ENCODE peak calls at places on chromosomes 16 and 17, in seven cellular contexts. L is mucosa of descending colon; M is erythroblast; S is stimulated activated CD8-positive, alpha-beta memory T cell treated with anti-CD3 and anti-CD28 coated beads, Interleukin-4, amount 100 ng/mL, for 1 hour; J is T-helper 1 cell; E is lower leg skin; K is LoVo. C is an unnamed sample.

GRCh38 chr17:40817103-40817682 is 5.2 kb downstream of the KRT10 start:
- DNase-seq in S (no peak), M (no peak), K (no peak), L (no peak), E (no peak), J (no peak), C (no peak)

GRCh38 chr17:81002409-81003361 is 11.0 kb downstream of the CHMP6 start:
- DNase-seq in M (peak), J (no peak), K (peak), E (peak), S (no peak), L (peak), C (peak)

GRCh38 chr17:3980381-3980975 is 16.2 kb upstream of the ATP2A3 start:
- DNase-seq in M (no peak), L (peak), E (no peak), K (no peak), J (no peak), S (no peak), C (no peak)

GRCh38 chr17:37608369-37609169 is 649 bp downstream of the SYNRG start:
- DNase-seq in M (peak), K (peak), S (no peak), E (peak), J (peak), L (no peak), C (no peak)

GRCh38 chr17:65956814-65957213 is 235.1 kb downstream of the CEP112 start:
- DNase-seq in K (no peak), E (no peak), M (no peak), L (no peak), S (no peak), J (no peak), C (no peak)

GRCh38 chr16:22898874-22899348 is 84.9 kb downstream of the HS3ST2 start:
- DNase-seq in E (peak), J (peak), M (peak), S (peak), K (no peak), L (no peak), C (peak)

GRCh38 chr17:19306160-19307111 is 56.1 kb downstream of the B9D1 start:
- DNase-seq in S (no peak), E (no peak), K (no peak), J (peak), M (no peak), L (no peak), C (no peak)

GRCh38 chr16:31710134-31710533 is 163.5 kb upstream of the ZNF267 start:
- DNase-seq in J (no peak), S (no peak), E (no peak), M (no peak), L (no peak), K (no peak), C (no peak)

GRCh38 chr17:17815062-17815406 is 21.8 kb downstream of the SREBF1 start:
- DNase-seq in E (no peak), J (no peak), L (no peak), M (no peak), K (no peak), S (no peak), C (no peak)

GRCh38 chr17:20071824-20072691 is 62.9 kb downstream of the SPECC1 start:
- DNase-seq in M (peak), K (no peak), J (no peak), S (no peak), E (no peak), L (no peak), C (no peak)

GRCh38 chr16:9302102-9302501 is 210.7 kb downstream of the HAPSTR1 start:
- DNase-seq in E (no peak), J (no peak), S (no peak), K (no peak), M (no peak), L (peak), C (no peak)

C was measured in BE2C.